ENCODE peak calls at places on chromosomes 13 and 19, in eight cellular contexts. W is Daoy; C is NCI-H2081; G is cerebellum; P is foreskin keratinocyte; N is DMS 273 treated with DMSO at 0.1 percent for 48 hours; E is amniotic stem cell; V is stimulated activated CD8-positive, alpha-beta memory T cell treated with anti-CD3 and anti-CD28 coated beads, Interleukin-12 subunit alpha, Interleukin-12 subunit beta, amount 100 ng/mL, for 1 hour. K is an unnamed sample.

GRCh38 chr13:64073203-64073602 is 2657.6 kb upstream of the PCDH20 start:
- DNase-seq in W (no peak), C (no peak), G (no peak), P (no peak), N (no peak), E (no peak), V (no peak), K (no peak)

GRCh38 chr19:18777725-18778389 is 13.2 kb downstream of the COMP start:
- DNase-seq in W (no peak), C (no peak), G (no peak), P (no peak), N (no peak), E (no peak), V (no peak), K (no peak)

GRCh38 chr13:99468971-99469545 is 32.2 kb upstream of the TM9SF2 start:
- DNase-seq in W (no peak), C (no peak), G (no peak), P (no peak), N (peak; percentile 75), E (no peak), V (no peak), K (no peak)

GRCh38 chr13:49421391-49421790 is 22.5 kb downstream of the CAB39L start:
- DNase-seq in W (peak; percentile 6), C (no peak), G (no peak), P (no peak), N (no peak), E (no peak), V (no peak), K (no peak)

GRCh38 chr13:83773961-83774360 is 108.3 kb downstream of the SLITRK1 start:
- DNase-seq in W (no peak), C (no peak), G (no peak), P (no peak), N (no peak), E (no peak), V (no peak), K (no peak)

GRCh38 chr19:28475525-28475924 is 737.4 kb downstream of the UQCRFS1 start:
- DNase-seq in W (no peak), C (no peak), G (no peak), P (no peak), N (no peak), E (no peak), V (no peak), K (no peak)

GRCh38 chr13:65940720-65941119 is 1289.4 kb downstream of the PCDH9 start:
- DNase-seq in W (no peak), C (peak; percentile 11), G (no peak), P (no peak), N (no peak), E (no peak), V (no peak), K (no peak)

GRCh38 chr13:20359335-20359734 is 127.2 kb upstream of the GJB6 start:
- DNase-seq in W (peak; percentile 88), C (no peak), G (no peak), P (peak; percentile 100), N (no peak), E (peak; percentile 83), V (no peak), K (no peak)

GRCh38 chr19:39127812-39128510 is 2.4 kb downstream of the PAK4 start:
- DNase-seq in W (no peak), C (no peak), G (peak; percentile 90), P (no peak), N (no peak), E (no peak), V (no peak), K (no peak)

GRCh38 chr13:28820099-28821051 is at the start of gene MTUS2:
- DNase-seq in W (peak; percentile 11), C (no peak), G (peak; percentile 54), P (no peak), N (no peak), E (no peak), V (no peak), K (no peak)

GRCh38 chr13:29496241-29496712 is 99.2 kb downstream of the SLC7A1 start:
- DNase-seq in W (no peak), C (no peak), G (peak; percentile 82), P (peak; percentile 56), N (no peak), E (no peak), V (no peak), K (no peak)

GRCh38 chr19:1910169-1910568 is 5.0 kb downstream of the ADAT3 start:
- DNase-seq in W (no peak), C (no peak), G (peak; percentile 38), P (no peak), N (no peak), E (no peak), V (no peak), K (no peak)

GRCh38 chr19:28403698-28404099 is 809.3 kb downstream of the UQCRFS1 start:
- DNase-seq in W (peak; percentile 69), C (no peak), G (no peak), P (no peak), N (no peak), E (no peak), V (no peak), K (no peak)

GRCh38 chr19:5321851-5322681 is 18.5 kb downstream of the PTPRS start:
- DNase-seq in W (peak; percentile 43), C (no peak), G (no peak), P (no peak), N (no peak), E (no peak), V (peak; percentile 6), K (no peak)